ENCODE peak calls at places on chromosomes 3 and 15, in four cellular contexts. K is HCT116, I is transverse colon, L is heart right ventricle. Y is an unnamed sample.
A peak's percentile ranks its signal among the peaks of the same experiment; 100 is the strongest.

GRCh38 chr3:177658354-177658753 is 461.1 kb upstream of the TBL1XR1 start:
- DNase-seq in L (no peak), K (no peak), I (no peak), Y (no peak)

GRCh38 chr3:46098319-46098761 is 71.1 kb upstream of the XCR1 start:
- DNase-seq in K (no peak), I (peak; percentile 41), L (no peak), Y (no peak)

GRCh38 chr3:38842266-38842965 is 26.4 kb upstream of the SCN10A start:
- DNase-seq in L (no peak), I (no peak), K (no peak), Y (no peak)

GRCh38 chr3:58651268-58651667 is 15.3 kb downstream of the FAM3D start:
- DNase-seq in I (no peak), K (no peak), L (no peak), Y (no peak)

GRCh38 chr15:60582370-60583036 is 103.6 kb upstream of the ICE2 start:
- DNase-seq in K (no peak), I (no peak), L (no peak), Y (no peak)

GRCh38 chr15:78105541-78106241 is 13.3 kb downstream of the SH2D7 start:
- DNase-seq in K (no peak), I (peak; percentile 7), L (no peak), Y (no peak)

GRCh38 chr15:89513284-89513683 is 16.9 kb upstream of the RHCG start:
- DNase-seq in L (no peak), K (no peak), I (no peak), Y (no peak)

GRCh38 chr3:111794701-111795100 is 64.4 kb upstream of the PHLDB2 start:
- DNase-seq in I (no peak), K (no peak), L (no peak), Y (no peak)

GRCh38 chr3:31412832-31413231 is 119.9 kb upstream of the STT3B start:
- DNase-seq in I (no peak), K (no peak), L (no peak), Y (no peak)

GRCh38 chr3:190013943-190014924 is 106.5 kb downstream of the P3H2 start:
- DNase-seq in K (no peak), L (no peak), I (no peak), Y (no peak)

GRCh38 chr3:131608741-131609140 is 106.0 kb upstream of the MRPL3 start:
- DNase-seq in K (no peak), I (no peak), L (no peak), Y (no peak)

GRCh38 chr3:52245322-52246263 is at the start of gene PPM1M:
- DNase-seq in L (peak; percentile 49), K (no peak), I (peak; percentile 67), Y (peak; percentile 72)

GRCh38 chr3:4981688-4982494 is 2.7 kb downstream of the BHLHE40 start:
- DNase-seq in L (peak; percentile 42), K (no peak), I (no peak), Y (no peak)

GRCh38 chr3:136899622-136900158 is 37.7 kb downstream of the NCK1 start:
- DNase-seq in I (no peak), K (no peak), L (no peak), Y (no peak)

GRCh38 chr3:190326361-190326760 is 4.1 kb upstream of the CLDN1 start:
- DNase-seq in K (no peak), L (no peak), I (no peak), Y (no peak)

GRCh38 chr3:149588909-149589308 is 68.9 kb downstream of the WWTR1 start:
- DNase-seq in I (no peak), L (no peak), K (no peak), Y (no peak)

GRCh38 chr15:66641485-66642313 is 60.3 kb upstream of the SMAD6 start:
- DNase-seq in K (no peak), L (no peak), I (no peak), Y (no peak)

GRCh38 chr3:4814904-4815574 is 164.2 kb upstream of the BHLHE40 start:
- DNase-seq in L (no peak), I (no peak), K (no peak), Y (no peak)

GRCh38 chr3:100400424-100400781 is 486 bp downstream of the TOMM70 start:
- DNase-seq in K (no peak), I (no peak), L (peak; percentile 18), Y (no peak)

GRCh38 chr3:117786339-117786738 is 1076.8 kb downstream of the TUSC7 start:
- DNase-seq in I (no peak), K (no peak), L (no peak), Y (no peak)

GRCh38 chr3:152199069-152199838 is 69.5 kb upstream of the MBNL1 start:
- DNase-seq in K (no peak), L (no peak), I (no peak), Y (no peak)

GRCh38 chr15:23472033-23472432 is 25.0 kb upstream of the GOLGA6L2 start:
- DNase-seq in K (no peak), L (no peak), I (no peak), Y (no peak)

GRCh38 chr15:50134524-50135024 is 15.5 kb upstream of the ATP8B4 start:
- DNase-seq in I (no peak), K (no peak), L (no peak), Y (no peak)

GRCh38 chr15:100114100-100114499 is 227.7 kb downstream of the ADAMTS17 start:
- DNase-seq in I (peak; percentile 20), L (peak; percentile 88), K (no peak), Y (no peak)

GRCh38 chr15:52328680-52329079 is 33.1 kb upstream of the MYO5C start:
- DNase-seq in I (no peak), K (no peak), L (no peak), Y (no peak)

GRCh38 chr3:125163739-125164601 is 48.6 kb downstream of the SLC12A8 start:
- DNase-seq in K (no peak), I (peak; percentile 39), L (no peak), Y (peak; percentile 43)

GRCh38 chr3:50194128-50194902 is 2.9 kb downstream of the GNAT1 start:
- DNase-seq in K (peak; percentile 49), L (peak; percentile 63), I (peak; percentile 74), Y (no peak)

GRCh38 chr15:83205725-83206324 is 1.8 kb downstream of the HDGFL3 start:
- DNase-seq in K (no peak), I (no peak), L (peak; percentile 12), Y (no peak)

GRCh38 chr3:126287536-126288181 is 69.5 kb downstream of the KLF15 start:
- DNase-seq in K (peak; percentile 21), I (peak; percentile 53), L (peak; percentile 62), Y (peak; percentile 44)

GRCh38 chr3:156160653-156161052 is 40.3 kb downstream of the KCNAB1 start:
- DNase-seq in I (no peak), L (no peak), K (no peak), Y (no peak)

GRCh38 chr3:142117052-142117451 is 32.3 kb downstream of the TFDP2 start:
- DNase-seq in L (no peak), I (no peak), K (peak; percentile 48), Y (no peak)

GRCh38 chr3:188358787-188359493 is 205.0 kb downstream of the LPP start:
- DNase-seq in I (no peak), K (no peak), L (no peak), Y (no peak)

GRCh38 chr15:73781038-73781925 is 28.1 kb upstream of the INSYN1 start:
- DNase-seq in L (no peak), K (no peak), I (no peak), Y (no peak)

GRCh38 chr15:96333194-96334016 is 2.9 kb downstream of the NR2F2 start:
- DNase-seq in I (peak; percentile 20), K (no peak), L (no peak), Y (no peak)

GRCh38 chr3:42880601-42881451 is 5.1 kb upstream of the CYP8B1 start:
- DNase-seq in I (peak; percentile 88), L (peak; percentile 82), K (peak; percentile 55), Y (peak; percentile 83)

GRCh38 chr3:3177861-3178497 is 1.5 kb downstream of the CRBN start:
- DNase-seq in I (no peak), L (no peak), K (no peak), Y (no peak)

GRCh38 chr3:13713396-13713795 is 164.5 kb downstream of the FBLN2 start:
- DNase-seq in L (peak; percentile 1), I (no peak), K (no peak), Y (no peak)
- H3K9me3 ChIP-seq in L (no peaks in the 10 kb centered on the region), I (no peaks in the 10 kb centered on the region), K (no peaks in the 10 kb centered on the region), Y (no peaks in the 10 kb centered on the region)

GRCh38 chr3:84963137-84963536 is 4.3 kb downstream of the CADM2 start:
- DNase-seq in I (no peak), K (no peak), L (no peak), Y (no peak)

GRCh38 chr3:84960994-84961393 is 2.2 kb downstream of the CADM2 start:
- DNase-seq in L (no peak), I (no peak), K (no peak), Y (no peak)

GRCh38 chr3:84962460-84962859 is 3.7 kb downstream of the CADM2 start:
- DNase-seq in L (no peak), I (no peak), K (no peak), Y (no peak)

GRCh38 chr3:84960581-84960980 is 1.8 kb downstream of the CADM2 start:
- DNase-seq in I (no peak), L (no peak), K (no peak), Y (no peak)

GRCh38 chr3:84961492-84962255 is 2.9 kb downstream of the CADM2 start:
- DNase-seq in K (no peak), L (no peak), I (no peak), Y (no peak)
- H3K4me3 ChIP-seq in K (no peak overlapping the region), L (no peak overlapping the region), I (no peak overlapping the region), Y (no peak overlapping the region)

GRCh38 chr15:87294854-87295253 is 961.7 kb downstream of the NTRK3 start:
- DNase-seq in L (no peak), K (no peak), I (no peak), Y (no peak)
- H3K9me3 ChIP-seq in L (peaks cover 2% of the 10 kb centered on the region), K (peaks cover 3% of the 10 kb centered on the region), I (peaks cover 4% of the 10 kb centered on the region), Y (peaks cover 32% of the 10 kb centered on the region)

DNA sequence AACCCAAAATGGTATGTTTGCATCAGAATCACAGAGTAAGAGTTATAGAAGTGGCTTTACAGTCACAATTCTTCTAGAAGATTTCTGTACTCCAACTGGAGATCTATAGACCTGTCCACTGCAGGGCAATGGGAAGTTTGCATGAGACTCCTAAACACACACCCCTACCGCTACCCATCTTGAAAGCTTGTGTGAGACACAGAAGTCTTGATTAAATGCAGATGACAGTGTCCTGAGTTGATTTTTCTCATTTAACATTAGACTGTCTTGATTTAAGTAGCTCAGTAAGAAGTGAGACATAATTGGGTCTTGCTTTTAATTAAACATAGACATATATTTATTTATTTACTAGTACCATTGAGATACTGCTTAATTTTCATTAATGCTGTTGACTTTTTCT is 54.4 kb downstream of the CD47 start:
- DNase-seq in K (no peak), L (no peak), I (no peak), Y (no peak)
- H3K4me3 ChIP-seq in K (no peak overlapping the region), L (no peak overlapping the region), I (no peak overlapping the region), Y (no peak overlapping the region)

Y was measured in mucosa of descending colon.